ENCODE peak calls at places on chromosomes 7 and 10, in seven cellular contexts. S, O, G, P, N, C and Y are unnamed samples.
A peak's percentile ranks its signal among the peaks of the same experiment; 100 is the strongest.

GRCh38 chr10:60827791-60828488 is 49.7 kb downstream of the CDK1 start:
- DNase-seq in C (no peak), N (no peak), P (peak; percentile 87), G (peak; percentile 66), O (no peak), S (no peak), Y (no peak)

GRCh38 chr7:131501422-131501821 is 55.0 kb downstream of the PODXL start:
- DNase-seq in N (no peak), G (peak; percentile 39), C (no peak), P (peak; percentile 81), O (no peak), S (no peak), Y (no peak)

GRCh38 chr7:126667742-126668366 is 584.9 kb downstream of the GRM8 start:
- DNase-seq in P (no peak), O (no peak), N (no peak), C (no peak), G (no peak), S (no peak), Y (no peak)

GRCh38 chr10:92042541-92042940 is 119.0 kb downstream of the BTAF1 start:
- DNase-seq in G (no peak), N (no peak), S (no peak), P (no peak), C (no peak), O (no peak), Y (no peak)

GRCh38 chr10:91613411-91614253 is 19.2 kb downstream of the PPP1R3C start:
- DNase-seq in S (no peak), C (no peak), P (peak; percentile 100), O (peak; percentile 94), G (peak; percentile 96), N (no peak), Y (no peak)

GRCh38 chr10:63543576-63543962 is 22.4 kb downstream of the REEP3 start:
- DNase-seq in N (no peak), G (no peak), O (no peak), C (no peak), P (no peak), S (no peak), Y (no peak)

GRCh38 chr10:129761573-129761972 is 202.5 kb downstream of the EBF3 start:
- DNase-seq in G (no peak), C (no peak), P (no peak), N (no peak), O (no peak), S (peak; percentile 43), Y (no peak)

GRCh38 chr10:127913368-127913759 is 6.5 kb downstream of the PTPRE start:
- DNase-seq in G (no peak), C (no peak), O (no peak), P (no peak), N (no peak), S (no peak), Y (no peak)

GRCh38 chr7:80883188-80884025 is 35.4 kb downstream of the SEMA3C start:
- DNase-seq in C (no peak), G (peak; percentile 100), S (no peak), N (no peak), P (peak; percentile 100), O (peak; percentile 97), Y (peak; percentile 73)

GRCh38 chr10:70542565-70542938 is 60.0 kb downstream of the PRF1 start:
- DNase-seq in P (no peak), O (no peak), G (no peak), S (no peak), C (no peak), N (no peak), Y (no peak)

GRCh38 chr10:70655316-70655715 is 17.0 kb upstream of the ADAMTS14 start:
- DNase-seq in S (no peak), N (no peak), C (no peak), O (no peak), G (no peak), P (no peak), Y (no peak)